ENCODE peak calls at places on chromosomes 3 and 15, in seven cellular contexts. P is A549, N is IMR-90, T is tibial nerve, G is sigmoid colon, K is thyroid gland, R is stomach. Y is an unnamed sample.

GRCh38 chr3:64332461-64333350 is 107.4 kb upstream of the PRICKLE2 start:
- DNase-seq in P (no peak), N (peak; percentile 71), T (no peak), G (no peak), K (no peak), R (no peak), Y (no peak)

GRCh38 chr3:15653326-15653725 is 51.8 kb downstream of the BTD start:
- DNase-seq in P (no peak), N (peak; percentile 32), T (no peak), G (no peak), K (no peak), R (no peak), Y (no peak)

GRCh38 chr3:117234321-117234720 is 524.7 kb downstream of the TUSC7 start:
- DNase-seq in P (no peak), N (no peak), T (no peak), G (no peak), K (no peak), R (no peak), Y (no peak)

GRCh38 chr15:72585025-72585424 is 69.5 kb upstream of the GOLGA6B start:
- DNase-seq in P (no peak), N (no peak), T (no peak), G (no peak), K (no peak), R (no peak), Y (no peak)

GRCh38 chr3:151538706-151539403 is 78.0 kb upstream of the IGSF10 start:
- DNase-seq in P (no peak), N (peak; percentile 30), T (peak; percentile 55), G (peak; percentile 64), K (peak; percentile 39), R (no peak), Y (no peak)

GRCh38 chr15:63752075-63752684 is 81.6 kb downstream of the HERC1 start:
- DNase-seq in P (peak; percentile 64), N (peak; percentile 65), T (peak; percentile 87), G (no peak), K (peak; percentile 22), R (peak; percentile 28), Y (no peak)

GRCh38 chr15:59443341-59444081 is 5.5 kb downstream of the FAM81A start:
- DNase-seq in P (no peak), N (no peak), T (no peak), G (no peak), K (peak; percentile 54), R (no peak), Y (no peak)

GRCh38 chr3:61783993-61784718 is 222.8 kb downstream of the PTPRG start:
- DNase-seq in P (no peak), N (peak; percentile 88), T (no peak), G (no peak), K (no peak), R (no peak), Y (no peak)

GRCh38 chr3:46098319-46098761 is 71.1 kb upstream of the XCR1 start:
- DNase-seq in P (no peak), N (peak; percentile 50), T (peak; percentile 58), G (peak; percentile 84), K (no peak), R (no peak), Y (no peak)

GRCh38 chr15:52789601-52790165 is 453 bp downstream of the ONECUT1 start:
- DNase-seq in P (no peak), N (peak; percentile 10), T (no peak), G (no peak), K (no peak), R (no peak), Y (no peak)

GRCh38 chr3:114213669-114214541 is 23.5 kb downstream of the ZNF80 start:
- DNase-seq in P (no peak), N (peak; percentile 78), T (peak; percentile 12), G (no peak), K (peak; percentile 46), R (no peak), Y (peak; percentile 11)

GRCh38 chr15:85889956-85890619 is 95.4 kb upstream of the KLHL25 start:
- DNase-seq in P (no peak), N (no peak), T (no peak), G (no peak), K (no peak), R (no peak), Y (no peak)

GRCh38 chr15:48355377-48355776 is 24.1 kb downstream of the DUT start:
- DNase-seq in P (no peak), N (peak; percentile 45), T (no peak), G (no peak), K (no peak), R (no peak), Y (no peak)

GRCh38 chr3:135134717-135135116 is 339.7 kb downstream of the EPHB1 start:
- DNase-seq in P (no peak), N (no peak), T (no peak), G (no peak), K (no peak), R (no peak), Y (no peak)

GRCh38 chr3:15081960-15082664 is 16.8 kb downstream of the RBSN start:
- DNase-seq in P (no peak), N (peak; percentile 59), T (no peak), G (no peak), K (peak; percentile 83), R (no peak), Y (no peak)

GRCh38 chr3:113148307-113148703 is 63.1 kb upstream of the BOC start:
- DNase-seq in P (no peak), N (no peak), T (no peak), G (no peak), K (no peak), R (no peak), Y (no peak)

GRCh38 chr3:42148982-42149432 is 57.9 kb downstream of the TRAK1 start:
- DNase-seq in P (no peak), N (peak; percentile 91), T (peak; percentile 62), G (peak; percentile 87), K (peak; percentile 17), R (peak; percentile 40), Y (no peak)

GRCh38 chr3:187062526-187063177 is 76.6 kb downstream of the RPL39L start:
- DNase-seq in P (no peak), N (peak; percentile 78), T (no peak), G (no peak), K (no peak), R (no peak), Y (no peak)

GRCh38 chr3:42802876-42803799 is 1.2 kb downstream of the HIGD1A start:
- DNase-seq in P (peak; percentile 18), N (peak; percentile 22), T (no peak), G (no peak), K (no peak), R (no peak), Y (no peak)

GRCh38 chr15:96431787-96432186 is 101.3 kb downstream of the NR2F2 start:
- DNase-seq in P (no peak), N (no peak), T (no peak), G (no peak), K (no peak), R (no peak), Y (no peak)

GRCh38 chr15:29272219-29272618 is 2.6 kb upstream of the NSMCE3 start:
- DNase-seq in P (no peak), N (no peak), T (no peak), G (no peak), K (no peak), R (no peak), Y (no peak)

GRCh38 chr3:41195970-41196369 is 3.3 kb upstream of the CTNNB1 start:
- DNase-seq in P (no peak), N (no peak), T (no peak), G (no peak), K (no peak), R (peak; percentile 44), Y (no peak)

GRCh38 chr15:95850837-95851236 is 479.7 kb upstream of the NR2F2 start:
- DNase-seq in P (no peak), N (no peak), T (no peak), G (no peak), K (no peak), R (no peak), Y (no peak)

GRCh38 chr3:196060834-196061233 is 21.1 kb downstream of the TFRC start:
- DNase-seq in P (no peak), N (no peak), T (no peak), G (no peak), K (no peak), R (no peak), Y (no peak)
- TF ChIP-seq POLR2A in P (no peak), N (no peak), T (no peak), G (no peak), K (no peak), R (no peak), Y (no peak)

GRCh38 chr15:73683624-73684536 is at the start of gene CD276:
- DNase-seq in P (peak; percentile 57), N (peak; percentile 64), T (peak; percentile 61), G (peak; percentile 87), K (peak; percentile 85), R (peak; percentile 80), Y (no peak)
- TF ChIP-seq CTCF in P (no peak), N (peak; percentile 43), T (peak; percentile 32), G (no peak), K (no peak), R (no peak), Y (no peak)

DNA sequence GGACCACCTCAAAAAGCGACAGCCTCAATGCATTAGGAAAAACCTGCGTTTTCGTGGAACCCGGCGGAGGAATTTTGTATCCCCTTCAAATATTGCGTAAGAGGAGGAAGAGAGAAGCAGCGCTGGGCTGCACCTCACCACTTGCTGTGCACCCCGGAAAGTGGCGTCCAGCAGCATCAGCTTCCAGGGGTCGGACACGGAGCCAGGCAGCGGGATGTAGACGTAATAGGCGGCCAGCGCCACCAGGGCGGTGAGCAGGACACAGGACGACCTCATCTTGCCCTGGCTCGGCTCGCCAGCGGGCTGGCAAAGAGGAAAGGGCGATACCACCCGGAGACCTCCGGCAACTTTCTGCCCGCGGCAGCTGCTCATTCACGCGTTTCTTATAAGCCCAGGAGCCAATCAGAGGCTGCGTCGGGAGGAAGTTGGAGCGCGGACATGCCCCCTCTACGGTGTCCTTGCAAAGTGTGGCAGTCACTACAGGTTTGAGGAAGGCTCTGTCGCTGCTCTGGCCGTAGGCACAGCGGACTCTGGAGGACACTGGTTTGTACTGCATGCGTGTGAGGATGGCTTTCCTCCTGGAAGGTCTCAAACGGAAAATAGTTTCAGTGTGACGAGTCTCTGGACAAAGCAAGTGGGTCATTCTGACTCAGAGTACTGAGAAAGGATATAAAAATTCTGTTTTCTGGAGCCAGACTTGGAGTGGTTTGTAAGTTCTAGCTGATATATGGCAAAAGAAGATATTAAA is at the start of gene NCEH1:
- DNase-seq in P (peak; percentile 95), N (peak; percentile 99), T (peak; percentile 81), G (peak; percentile 95), K (peak; percentile 91), R (peak; percentile 91), Y (peak; percentile 28)
- TF ChIP-seq POLR2A in P (peak; percentile 97), N (peak; percentile 97), T (no peak), G (peak; percentile 37), K (peak; percentile 87), R (peak; percentile 77), Y (peak; percentile 73)

GRCh38 chr3:126082334-126083137 is 1.4 kb downstream of the SLC41A3 start:
- DNase-seq in P (no peak), N (no peak), T (no peak), G (no peak), K (no peak), R (no peak), Y (no peak)

GRCh38 chr3:126083511-126083912 is 412 bp downstream of the SLC41A3 start:
- DNase-seq in P (peak; percentile 35), N (peak; percentile 19), T (no peak), G (no peak), K (peak; percentile 54), R (peak; percentile 49), Y (no peak)

GRCh38 chr3:126080970-126081369 is 3.0 kb downstream of the SLC41A3 start:
- DNase-seq in P (no peak), N (no peak), T (no peak), G (no peak), K (no peak), R (no peak), Y (no peak)

GRCh38 chr3:126083138-126083445 is 832 bp downstream of the SLC41A3 start:
- DNase-seq in P (peak; percentile 7), N (no peak), T (no peak), G (no peak), K (no peak), R (no peak), Y (no peak)

GRCh38 chr3:126081618-126082333 is 2.1 kb downstream of the SLC41A3 start:
- DNase-seq in P (peak; percentile 47), N (peak; percentile 43), T (no peak), G (no peak), K (peak; percentile 41), R (peak; percentile 38), Y (no peak)
- TF ChIP-seq CTCF in P (no peak), N (peak; percentile 27), T (no peak), G (no peak), K (peak; percentile 26), R (peak; percentile 45), Y (no peak)

Y was measured in esophagus squamous epithelium.